ENCODE peak calls at places on chromosomes 16 and 17, in seven cellular contexts. Y, I, C, K, V, L and R are unnamed samples.
A peak's percentile ranks its signal among the peaks of the same experiment; 100 is the strongest.

GRCh38 chr16:75271441-75272096 is 20.1 kb upstream of the BCAR1 start:
- DNase-seq in Y (no peak), I (no peak), C (no peak), K (no peak), V (no peak), L (no peak), R (no peak)

GRCh38 chr17:79681628-79682261 is 49.0 kb upstream of the ENPP7 start:
- DNase-seq in Y (no peak), I (no peak), C (no peak), K (no peak), V (no peak), L (no peak), R (no peak)

GRCh38 chr17:35749560-35750412 is 3.3 kb downstream of the GAS2L2 start:
- DNase-seq in Y (no peak), I (peak; percentile 57), C (no peak), K (no peak), V (no peak), L (no peak), R (peak; percentile 61)

GRCh38 chr16:88194397-88195020 is 188.2 kb upstream of the ZNF469 start:
- DNase-seq in Y (no peak), I (no peak), C (no peak), K (peak; percentile 80), V (peak; percentile 7), L (no peak), R (peak; percentile 75)

GRCh38 chr17:34169501-34169900 is 85.6 kb upstream of the CCL2 start:
- DNase-seq in Y (no peak), I (no peak), C (no peak), K (no peak), V (no peak), L (no peak), R (no peak)

GRCh38 chr16:79089735-79090284 is 510.7 kb downstream of the MAF start:
- DNase-seq in Y (no peak), I (no peak), C (peak; percentile 41), K (no peak), V (no peak), L (no peak), R (no peak)

GRCh38 chr17:7260601-7261376 is 1.5 kb downstream of the CLDN7 start:
- DNase-seq in Y (no peak), I (no peak), C (no peak), K (peak; percentile 70), V (no peak), L (no peak), R (peak; percentile 51)

GRCh38 chr16:27786881-27787625 is 237.1 kb downstream of the KATNIP start:
- DNase-seq in Y (no peak), I (no peak), C (no peak), K (no peak), V (no peak), L (peak; percentile 28), R (no peak)

GRCh38 chr16:84885024-84885910 is 65.5 kb downstream of the CRISPLD2 start:
- DNase-seq in Y (no peak), I (peak; percentile 45), C (no peak), K (peak; percentile 31), V (no peak), L (no peak), R (no peak)

GRCh38 chr16:86405319-86405718 is 105.0 kb upstream of the FOXF1 start:
- DNase-seq in Y (no peak), I (peak; percentile 49), C (no peak), K (no peak), V (no peak), L (no peak), R (no peak)

GRCh38 chr17:40779181-40779909 is 3.0 kb downstream of the KRT27 start:
- DNase-seq in Y (no peak), I (no peak), C (peak; percentile 16), K (no peak), V (no peak), L (no peak), R (no peak)

GRCh38 chr16:760065-760464 is 469 bp upstream of the MSLN start:
- DNase-seq in Y (no peak), I (no peak), C (no peak), K (no peak), V (no peak), L (no peak), R (no peak)

GRCh38 chr16:76201385-76201784 is 75.8 kb upstream of the CNTNAP4 start:
- DNase-seq in Y (no peak), I (peak; percentile 2), C (no peak), K (no peak), V (no peak), L (no peak), R (no peak)

GRCh38 chr16:14378684-14379467 is 251.2 kb downstream of the PARN start:
- DNase-seq in Y (no peak), I (peak; percentile 72), C (no peak), K (peak; percentile 8), V (no peak), L (no peak), R (peak; percentile 65)

GRCh38 chr16:83928341-83929055 is 24.5 kb upstream of the OSGIN1 start:
- DNase-seq in Y (peak; percentile 63), I (peak; percentile 98), C (no peak), K (no peak), V (peak; percentile 17), L (no peak), R (peak; percentile 84)

GRCh38 chr17:64385187-64386083 is 5.2 kb downstream of the PECAM1 start:
- DNase-seq in Y (peak; percentile 91), I (peak; percentile 91), C (peak; percentile 66), K (peak; percentile 63), V (peak; percentile 99), L (no peak), R (peak; percentile 83)

GRCh38 chr17:65183736-65184135 is 46.6 kb downstream of the RGS9 start:
- DNase-seq in Y (peak; percentile 63), I (peak; percentile 55), C (no peak), K (no peak), V (peak; percentile 66), L (no peak), R (peak; percentile 76)

GRCh38 chr16:85822145-85822544 is 22.6 kb downstream of the COX4I1 start:
- DNase-seq in Y (no peak), I (no peak), C (no peak), K (no peak), V (no peak), L (no peak), R (no peak)

GRCh38 chr16:82639666-82640336 is 13.0 kb downstream of the CDH13 start:
- DNase-seq in Y (no peak), I (peak; percentile 75), C (peak; percentile 44), K (peak; percentile 73), V (peak; percentile 49), L (no peak), R (peak; percentile 60)

GRCh38 chr17:63039899-63040602 is 74.0 kb downstream of the TANC2 start:
- DNase-seq in Y (peak; percentile 13), I (peak; percentile 58), C (no peak), K (no peak), V (peak; percentile 30), L (no peak), R (peak; percentile 39)

GRCh38 chr16:27431773-27432599 is 30.0 kb downstream of the IL21R start:
- DNase-seq in Y (peak; percentile 52), I (peak; percentile 21), C (no peak), K (no peak), V (peak; percentile 50), L (no peak), R (peak; percentile 48)

GRCh38 chr17:44655983-44656700 is at the start of gene MEIOC:
- DNase-seq in Y (no peak), I (peak; percentile 6), C (peak; percentile 52), K (no peak), V (peak; percentile 77), L (no peak), R (peak; percentile 41)

GRCh38 chr17:76791053-76791980 is 53.4 kb downstream of the MFSD11 start:
- DNase-seq in Y (peak; percentile 63), I (peak; percentile 73), C (peak; percentile 19), K (no peak), V (peak; percentile 46), L (peak; percentile 9), R (peak; percentile 57)

GRCh38 chr17:81035389-81036127 is 607 bp downstream of the BAIAP2 start:
- DNase-seq in Y (no peak), I (no peak), C (no peak), K (peak; percentile 63), V (no peak), L (no peak), R (no peak)

GRCh38 chr16:58002411-58002790 is 1.2 kb downstream of the USB1 start:
- DNase-seq in Y (no peak), I (no peak), C (no peak), K (no peak), V (no peak), L (no peak), R (no peak)

GRCh38 chr16:46830417-46830901 is 521 bp downstream of the C16orf87 start:
- DNase-seq in Y (no peak), I (no peak), C (peak; percentile 22), K (peak; percentile 70), V (no peak), L (no peak), R (peak; percentile 59)

GRCh38 chr16:54411555-54411954 is 125.0 kb upstream of the IRX3 start:
- DNase-seq in Y (no peak), I (no peak), C (no peak), K (no peak), V (no peak), L (no peak), R (no peak)

GRCh38 chr16:1290860-1291575 is 18.4 kb upstream of the UBE2I start:
- DNase-seq in Y (no peak), I (no peak), C (no peak), K (no peak), V (no peak), L (no peak), R (no peak)

GRCh38 chr17:6768447-6768846 is 7.6 kb upstream of the FBXO39 start:
- DNase-seq in Y (no peak), I (no peak), C (no peak), K (no peak), V (no peak), L (no peak), R (no peak)

GRCh38 chr17:76382305-76382802 is 2.1 kb upstream of the SPHK1 start:
- DNase-seq in Y (no peak), I (peak; percentile 51), C (peak; percentile 13), K (no peak), V (no peak), L (no peak), R (peak; percentile 68)

GRCh38 chr16:65226077-65226476 is 104.2 kb upstream of the CDH11 start:
- DNase-seq in Y (no peak), I (no peak), C (no peak), K (no peak), V (no peak), L (no peak), R (no peak)